ENCODE peak calls at places on chromosomes 6 and 20, in five cellular contexts. G, K, L, J and T are unnamed samples.

GRCh38 chr6:3343089-3343901 is 84.5 kb downstream of the PSMG4 start:
- DNase-seq in G (no peak), L (no peak), K (no peak), J (no peak), T (no peak)

GRCh38 chr6:34970962-34971361 is 81.9 kb downstream of the ANKS1A start:
- DNase-seq in K (no peak), J (peak; percentile 31), L (peak; percentile 58), G (no peak), T (no peak)

GRCh38 chr20:41352106-41352505 is 11.5 kb downstream of the LPIN3 start:
- DNase-seq in K (no peak), L (no peak), J (no peak), G (no peak), T (no peak)

GRCh38 chr6:29005183-29005885 is at the start of gene ZNF311:
- DNase-seq in G (peak; percentile 55), K (peak; percentile 30), L (no peak), J (peak; percentile 52), T (no peak)

GRCh38 chr6:50989123-50989522 is 170.5 kb downstream of the TFAP2B start:
- DNase-seq in K (no peak), L (no peak), G (no peak), J (no peak), T (no peak)

GRCh38 chr20:44765647-44766367 is 20.1 kb downstream of the KCNK15 start:
- DNase-seq in K (no peak), G (no peak), J (no peak), L (no peak), T (no peak)

GRCh38 chr6:129592516-129593232 is 117.3 kb downstream of the ARHGAP18 start:
- DNase-seq in G (no peak), K (no peak), J (no peak), L (no peak), T (no peak)

GRCh38 chr6:46787871-46788270 is 5.3 kb upstream of the MEP1A start:
- DNase-seq in G (no peak), L (no peak), J (no peak), K (no peak), T (no peak)

GRCh38 chr6:167514524-167514923 is 189.6 kb downstream of the TTLL2 start:
- DNase-seq in L (no peak), G (no peak), J (no peak), K (no peak), T (no peak)

DNA sequence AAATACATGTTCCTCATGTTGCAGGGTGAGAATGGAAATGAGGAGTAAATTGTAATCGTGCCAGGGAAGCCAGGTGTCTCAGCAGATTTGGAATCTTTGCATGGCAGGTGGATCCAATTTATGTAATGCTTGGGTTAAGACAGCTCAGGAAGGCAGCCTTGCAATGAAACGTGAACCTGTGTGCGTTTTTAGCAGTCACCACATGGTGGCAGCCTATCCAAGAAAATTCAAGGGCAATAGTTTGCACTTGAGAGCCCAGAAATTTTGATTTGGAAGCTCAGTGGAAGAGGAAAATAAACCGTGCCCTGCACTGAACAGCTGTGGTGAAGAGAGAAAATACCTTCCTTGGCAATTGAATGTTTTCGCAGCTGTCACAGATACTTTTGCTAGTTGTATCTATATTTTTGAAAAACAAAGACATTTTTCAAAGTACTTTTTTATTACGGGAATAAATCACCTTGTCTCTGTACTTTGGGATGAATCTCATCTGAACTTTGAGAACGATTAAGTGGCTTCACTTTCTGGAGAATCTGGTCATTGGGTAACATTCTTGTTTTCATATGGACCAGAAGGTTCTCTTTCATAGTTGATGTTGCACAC is 26.5 kb downstream of the MTHFD1L start:
- DNase-seq in L (peak; percentile 52), K (peak; percentile 51), G (peak; percentile 64), J (peak; percentile 60), T (peak; percentile 89)
- TF ChIP-seq CTCF in L (peak; percentile 77), K (peak; percentile 86), G (peak; percentile 88), J (peak; percentile 98), T (peak; percentile 78)

DNA sequence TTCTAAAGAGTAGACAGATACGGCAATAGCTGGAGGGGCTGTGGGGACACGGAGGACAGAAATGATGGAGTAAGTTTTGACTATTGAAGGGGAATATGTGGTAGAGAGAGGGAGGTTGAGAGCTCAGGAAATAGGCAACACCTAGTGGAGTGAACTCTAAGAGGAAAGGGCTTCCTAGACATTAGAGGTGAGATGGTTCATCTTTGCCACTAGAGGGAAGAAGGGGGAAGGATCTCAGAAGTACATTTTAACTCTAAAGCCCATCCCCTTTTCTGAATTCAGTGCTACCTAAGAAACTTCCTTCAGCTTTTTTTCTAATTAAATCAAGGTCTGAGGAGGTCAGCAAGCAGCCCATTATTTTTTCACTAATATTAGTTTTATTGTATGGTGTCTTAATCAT is 689.4 kb upstream of the MAP3K7 start:
- DNase-seq in L (no peak), J (peak; percentile 20), K (no peak), G (no peak), T (no peak)
- TF ChIP-seq CTCF in L (peak; percentile 25), J (peak; percentile 29), K (no peak), G (peak; percentile 38), T (no peak)

GRCh38 chr20:2093200-2093781 is 8.3 kb upstream of the STK35 start:
- DNase-seq in J (no peak), L (no peak), G (no peak), K (no peak), T (no peak)
- TF ChIP-seq CTCF in J (peak; percentile 40), L (peak; percentile 46), G (peak; percentile 46), K (peak; percentile 31), T (no peak)

DNA sequence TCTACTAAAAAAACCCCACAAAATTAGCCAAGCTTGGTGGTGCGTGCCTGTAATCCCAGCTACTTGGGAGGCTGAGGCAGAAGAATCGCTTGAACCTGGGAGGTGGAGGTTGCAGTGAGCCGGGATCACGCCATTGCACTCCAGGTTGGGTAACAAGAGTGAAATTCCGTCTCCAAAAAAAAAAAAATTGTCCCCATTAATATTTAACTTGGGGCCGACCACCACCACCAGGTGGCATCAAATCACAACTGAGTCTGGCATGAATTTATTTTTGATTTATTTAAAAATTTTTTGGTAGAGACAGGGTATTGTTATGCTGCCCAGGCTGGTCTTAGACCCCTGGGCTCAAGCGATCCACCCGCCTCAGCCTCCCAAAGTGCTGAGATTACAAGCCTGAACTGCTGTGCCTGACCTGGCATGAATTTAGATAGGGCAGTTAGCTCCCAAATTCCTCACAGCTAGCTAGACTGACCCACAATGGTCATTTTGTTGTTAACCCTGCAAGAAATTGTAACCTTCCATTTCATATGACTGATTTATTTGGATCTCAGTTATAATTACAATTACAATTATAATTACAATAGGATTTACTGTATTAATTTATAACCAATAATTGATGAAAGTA is 17.1 kb upstream of the BEND3 start:
- DNase-seq in K (no peak), J (no peak), G (no peak), L (no peak), T (no peak)
- TF ChIP-seq CTCF in K (peak; percentile 44), J (peak; percentile 55), G (peak; percentile 57), L (peak; percentile 44), T (no peak)

GRCh38 chr6:4521070-4521469 is 255.1 kb upstream of the CDYL start:
- DNase-seq in G (no peak), K (no peak), L (no peak), J (no peak), T (no peak)

GRCh38 chr6:4522453-4522852 is 253.8 kb upstream of the CDYL start:
- DNase-seq in K (no peak), G (no peak), J (no peak), L (no peak), T (no peak)

GRCh38 chr6:4516206-4516605 is 260.0 kb upstream of the CDYL start:
- DNase-seq in G (no peak), L (no peak), J (no peak), K (no peak), T (no peak)

GRCh38 chr6:4513561-4513960 is 262.6 kb upstream of the CDYL start:
- DNase-seq in K (no peak), L (no peak), G (no peak), J (no peak), T (no peak)

GRCh38 chr6:4518506-4518905 is 257.7 kb upstream of the CDYL start:
- DNase-seq in G (no peak), J (peak; percentile 50), L (no peak), K (no peak), T (no peak)
- TF ChIP-seq CTCF in G (no peak), J (no peak), L (no peak), K (no peak), T (no peak)

DNA sequence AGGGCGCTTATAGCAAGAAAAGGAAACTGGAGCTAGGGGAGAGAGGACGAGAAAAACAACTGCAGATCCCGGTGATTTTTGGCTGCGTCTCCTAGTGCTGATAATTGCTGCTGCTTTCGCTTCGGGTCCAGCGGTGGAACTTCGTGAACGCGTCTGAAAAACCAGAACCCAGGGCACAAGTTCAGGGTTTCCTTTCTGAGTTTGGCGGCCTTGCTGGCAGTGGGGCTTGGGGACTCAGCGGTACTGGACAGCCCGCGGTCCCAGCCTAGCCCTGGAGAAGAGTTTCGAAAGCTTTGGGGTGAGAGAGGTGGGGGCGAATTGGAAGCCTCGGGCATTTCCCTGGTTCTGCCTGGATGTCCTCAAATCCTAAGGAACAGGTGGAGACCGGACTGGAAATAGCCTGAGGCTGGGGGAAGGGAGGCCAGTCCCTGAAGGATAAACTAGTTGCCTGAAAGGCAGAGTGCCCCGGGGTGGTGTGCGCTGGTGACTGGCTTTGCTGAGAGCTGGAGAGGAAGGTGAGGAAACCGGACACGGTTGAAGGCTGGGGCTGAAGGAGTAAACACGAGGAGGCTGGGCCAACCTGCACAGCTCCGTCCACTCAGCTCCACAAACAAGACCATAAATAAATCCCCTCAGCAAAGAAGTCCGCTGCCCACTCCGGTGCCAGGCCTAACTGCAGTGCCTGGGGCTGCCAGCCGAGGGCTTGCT is 857 bp downstream of the GMPR start:
- DNase-seq in J (no peak), L (no peak), G (peak; percentile 80), K (peak; percentile 83), T (peak; percentile 82)
- TF ChIP-seq CTCF in J (peak; percentile 25), L (peak; percentile 21), G (peak; percentile 66), K (peak; percentile 54), T (peak; percentile 50)

DNA sequence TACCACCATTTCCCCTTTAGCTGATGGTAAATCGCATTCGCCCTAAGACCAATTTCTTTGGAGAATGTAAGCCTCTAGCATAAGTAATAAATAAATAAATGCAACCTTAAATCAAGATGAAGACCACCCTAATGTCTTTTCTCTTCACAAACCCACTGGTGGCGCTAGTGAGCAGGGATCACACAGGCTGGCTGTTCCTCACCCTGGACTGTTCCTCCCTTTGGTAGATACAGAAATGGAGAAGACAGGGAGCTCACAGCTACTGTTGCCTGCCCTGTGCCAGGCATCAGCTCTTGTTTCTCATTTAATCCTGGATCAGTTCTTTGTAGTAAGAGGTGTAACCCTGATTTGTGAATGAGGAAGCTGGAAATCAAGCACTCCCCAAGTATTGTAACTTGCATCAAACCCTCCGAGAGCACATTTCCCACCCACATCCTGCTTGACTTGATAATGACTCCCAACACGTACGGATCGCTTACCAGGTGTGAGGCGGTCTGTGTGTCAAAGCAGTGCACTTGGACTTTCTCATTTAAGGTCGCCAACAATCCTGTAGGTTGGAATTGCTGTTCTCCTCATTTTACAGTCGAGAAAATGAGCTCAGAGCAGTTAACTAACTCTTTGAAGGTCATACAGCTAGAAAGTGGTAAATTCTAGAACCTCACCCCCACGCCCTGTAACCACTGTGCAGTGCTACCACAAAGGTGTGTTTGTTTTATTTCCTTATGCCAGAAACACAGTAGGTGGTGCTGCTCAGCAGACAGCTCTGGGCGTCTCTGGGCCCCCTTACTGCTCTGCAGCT is 236.2 kb downstream of the TSHZ2 start:
- DNase-seq in L (no peak), K (no peak), J (no peak), G (no peak), T (no peak)
- TF ChIP-seq CTCF in L (no peak), K (no peak), J (no peak), G (no peak), T (no peak)